ENCODE peak calls at places on chromosomes 13 and 19, in ten cellular contexts. D is osteoblast; I is smooth muscle cell of the brain vasculature; O is COR-L47; N is HS-5; M is T1000; F is stimulated activated CD8-positive, alpha-beta memory T cell treated with anti-CD3 and anti-CD28 coated beads, Interleukin-12 subunit alpha, Interleukin-12 subunit beta, amount 100 ng/mL, for 1 hour; G is adrenal gland; B is fibroblast of the conjunctiva; Y is AG09319. V is an unnamed sample.

GRCh38 chr13:51895906-51896888 is 34.4 kb downstream of the CCDC70 start:
- DNase-seq in N (peak; percentile 4), F (no peak), D (peak; percentile 84), B (peak; percentile 32), M (no peak), G (peak; percentile 50), I (peak; percentile 26), O (peak; percentile 35), Y (no peak), V (no peak)

GRCh38 chr13:78701383-78701782 is 42.4 kb upstream of the OBI1 start:
- DNase-seq in M (no peak), I (no peak), O (no peak), B (no peak), F (no peak), Y (no peak), N (no peak), G (no peak), D (no peak), V (no peak)

GRCh38 chr13:40096357-40096911 is 441.0 kb downstream of the COG6 start:
- DNase-seq in G (no peak), N (no peak), I (no peak), D (no peak), F (peak; percentile 7), M (no peak), Y (no peak), O (no peak), B (no peak), V (no peak)

GRCh38 chr19:51071006-51071405 is 6.1 kb upstream of the KLK13 start:
- DNase-seq in B (no peak), Y (no peak), F (no peak), N (no peak), G (no peak), O (peak; percentile 60), I (no peak), M (no peak), D (no peak), V (peak; percentile 54)

GRCh38 chr19:45467115-45467455 is 711 bp upstream of the FOSB start:
- DNase-seq in O (no peak), F (no peak), I (no peak), M (no peak), G (no peak), N (no peak), Y (no peak), D (peak; percentile 61), B (no peak), V (no peak)

GRCh38 chr19:36025541-36025940 is 7.1 kb downstream of the CLIP3 start:
- DNase-seq in O (no peak), M (no peak), F (no peak), G (no peak), I (no peak), Y (no peak), N (no peak), B (no peak), D (no peak), V (no peak)

GRCh38 chr19:11324079-11324661 is 15.3 kb downstream of the RAB3D start:
- DNase-seq in N (peak; percentile 90), Y (peak; percentile 94), M (peak; percentile 72), I (peak; percentile 81), B (peak; percentile 90), G (peak; percentile 72), O (peak; percentile 79), D (peak; percentile 90), F (no peak), V (peak; percentile 60)

GRCh38 chr13:99548448-99548847 is 47.2 kb downstream of the TM9SF2 start:
- DNase-seq in I (no peak), F (no peak), Y (no peak), O (no peak), G (no peak), N (no peak), M (no peak), B (no peak), D (no peak), V (no peak)

GRCh38 chr19:3497757-3498515 is 2.5 kb downstream of the DOHH start:
- DNase-seq in I (no peak), G (no peak), M (no peak), N (no peak), B (no peak), Y (no peak), O (no peak), D (no peak), F (no peak), V (no peak)

GRCh38 chr13:51542358-51542972 is 41.8 kb upstream of the WDFY2 start:
- DNase-seq in Y (no peak), I (no peak), D (no peak), M (no peak), F (no peak), O (no peak), B (no peak), N (no peak), G (no peak), V (no peak)

GRCh38 chr19:33440241-33440640 is 66.7 kb downstream of the CEBPG start:
- DNase-seq in N (no peak), O (no peak), I (no peak), M (no peak), B (no peak), Y (no peak), D (peak; percentile 32), G (no peak), F (no peak), V (no peak)

GRCh38 chr13:20721454-20722357 is 18.2 kb downstream of the IL17D start:
- DNase-seq in N (no peak), M (no peak), F (no peak), G (peak; percentile 71), I (no peak), D (peak; percentile 94), B (peak; percentile 18), Y (no peak), O (peak; percentile 60), V (no peak)

GRCh38 chr13:24741016-24741662 is 22.8 kb upstream of the RNF17 start:
- DNase-seq in I (no peak), D (peak; percentile 83), B (no peak), F (no peak), O (no peak), Y (no peak), G (no peak), N (no peak), M (no peak), V (no peak)

GRCh38 chr13:29849731-29850212 is 645 bp downstream of the UBL3 start:
- DNase-seq in B (no peak), N (no peak), O (peak; percentile 60), D (peak; percentile 83), M (no peak), F (peak; percentile 5), G (peak; percentile 71), Y (no peak), I (no peak), V (peak; percentile 31)

GRCh38 chr13:112249644-112250610 is 126.2 kb upstream of the SPACA7 start:
- DNase-seq in I (no peak), F (no peak), M (no peak), B (no peak), N (no peak), G (no peak), D (peak; percentile 60), Y (no peak), O (no peak), V (no peak)

GRCh38 chr19:778910-779653 is 18.2 kb upstream of the PTBP1 start:
- DNase-seq in I (peak; percentile 92), D (peak; percentile 95), Y (peak; percentile 82), F (no peak), M (peak; percentile 92), N (no peak), O (no peak), G (peak; percentile 73), B (peak; percentile 84), V (peak; percentile 65)

GRCh38 chr13:73850104-73850898 is 283.9 kb downstream of the KLF12 start:
- DNase-seq in B (no peak), O (no peak), G (no peak), F (no peak), N (no peak), Y (no peak), I (no peak), M (no peak), D (no peak), V (no peak)

GRCh38 chr19:30360378-30361106 is 11.6 kb upstream of the ZNF536 start:
- DNase-seq in I (no peak), G (no peak), N (no peak), Y (no peak), O (no peak), M (no peak), F (no peak), D (peak; percentile 73), B (no peak), V (no peak)

GRCh38 chr19:51131780-51132680 is 7.3 kb downstream of the SIGLEC9 start:
- DNase-seq in G (peak; percentile 58), Y (no peak), M (no peak), N (no peak), O (no peak), B (peak; percentile 13), D (no peak), F (no peak), I (no peak), V (no peak)

GRCh38 chr19:27772059-27772458 is 1440.9 kb downstream of the UQCRFS1 start:
- DNase-seq in D (no peak), O (no peak), B (no peak), F (no peak), Y (no peak), I (no peak), G (no peak), M (no peak), N (no peak), V (no peak)

GRCh38 chr13:103815619-103816018 is 749.4 kb upstream of the SLC10A2 start:
- DNase-seq in F (no peak), D (no peak), Y (no peak), M (no peak), G (no peak), I (no peak), N (no peak), B (no peak), O (no peak), V (no peak)

GRCh38 chr13:90690458-90691063 is 656.9 kb upstream of the MIR17HG start:
- DNase-seq in D (no peak), F (no peak), N (no peak), B (no peak), G (no peak), I (no peak), Y (no peak), M (no peak), O (no peak), V (no peak)